ENCODE peak calls at places on chromosomes 13 and 19, in seven cellular contexts. J is osteoblast, U is AG09319, E is tibial artery, P is A549, W is heart left ventricle, A is AG10803. N is an unnamed sample.

GRCh38 chr13:60016229-60016628 is 147.5 kb downstream of the DIAPH3 start:
- DNase-seq in J (no peak), U (no peak), E (no peak), P (no peak), W (no peak), A (no peak), N (no peak)

GRCh38 chr13:64075543-64076271 is 2660.1 kb upstream of the PCDH20 start:
- DNase-seq in J (peak), U (no peak), E (peak), P (no peak), W (peak), A (no peak), N (no peak)

GRCh38 chr19:13100031-13100588 is 2.5 kb downstream of the LYL1 start:
- DNase-seq in J (peak), U (no peak), E (peak), P (peak), W (no peak), A (peak), N (no peak)

GRCh38 chr13:95494082-95494681 is 58.3 kb upstream of the CLDN10 start:
- DNase-seq in J (peak), U (peak), E (no peak), P (peak), W (no peak), A (peak), N (no peak)

GRCh38 chr13:33347866-33348265 is 62.3 kb upstream of the STARD13 start:
- DNase-seq in J (no peak), U (no peak), E (no peak), P (no peak), W (no peak), A (no peak), N (no peak)

GRCh38 chr13:24842533-24843278 is 78.7 kb downstream of the RNF17 start:
- DNase-seq in J (no peak), U (no peak), E (no peak), P (no peak), W (no peak), A (no peak), N (no peak)

GRCh38 chr19:51691122-51692064 is 1.7 kb upstream of the SPACA6 start:
- DNase-seq in J (peak), U (no peak), E (no peak), P (peak), W (no peak), A (peak), N (peak)

GRCh38 chr13:86585826-86586225 is 786.6 kb upstream of the SLITRK6 start:
- DNase-seq in J (no peak), U (peak), E (no peak), P (no peak), W (no peak), A (peak), N (no peak)

GRCh38 chr13:25806304-25806974 is 245.4 kb downstream of the SHISA2 start:
- DNase-seq in J (no peak), U (no peak), E (no peak), P (no peak), W (no peak), A (no peak), N (no peak)

DNA sequence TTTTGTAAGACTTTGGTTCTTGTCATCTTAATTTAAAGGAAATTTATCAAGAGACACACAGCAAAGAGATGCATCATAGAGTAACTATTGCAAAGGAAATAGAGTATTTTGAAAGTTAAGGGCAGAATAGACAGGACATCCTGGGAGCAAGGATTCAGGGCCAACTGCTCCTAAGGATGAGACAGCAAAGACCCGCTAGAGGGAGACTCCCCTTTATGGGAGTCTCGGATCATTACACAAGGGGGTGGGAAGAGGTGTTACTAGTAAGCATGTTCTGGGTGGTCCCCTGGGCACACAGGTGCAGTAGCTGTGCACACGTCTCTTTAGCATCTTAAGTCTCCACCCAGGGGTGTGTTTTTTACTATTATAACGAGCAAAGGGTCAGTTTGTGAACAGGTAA is 9.6 kb downstream of the ZSCAN5C start:
- DNase-seq in J (no peak), U (no peak), E (no peak), P (no peak), W (no peak), A (no peak), N (no peak)
- TF ChIP-seq CTCF in J (no peak), U (no peak), E (no peak), P (no peak), W (no peak), A (no peak), N (no peak)

DNA sequence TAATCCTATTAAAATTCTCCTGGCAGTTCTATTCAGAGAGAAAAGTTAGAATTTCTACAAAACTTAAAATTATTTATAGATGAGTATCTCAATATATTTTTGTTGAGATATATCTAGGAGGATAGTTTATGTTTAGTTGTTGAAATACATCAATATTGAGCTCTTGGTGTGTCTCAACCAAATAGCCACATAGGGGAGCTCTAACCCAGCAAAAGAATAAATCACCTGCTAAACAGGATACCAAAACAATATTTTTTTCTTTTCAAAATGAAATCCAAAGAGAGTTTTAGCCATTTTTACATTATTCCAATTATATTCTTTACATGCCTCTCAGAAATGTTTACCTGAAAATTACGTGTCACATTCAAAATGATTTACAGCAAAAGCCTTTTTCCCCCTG is 954.7 kb downstream of the SLITRK6 start:
- DNase-seq in J (no peak), U (no peak), E (no peak), P (peak), W (no peak), A (no peak), N (no peak)
- TF ChIP-seq CTCF in J (no peak), U (no peak), E (no peak), P (peak), W (no peak), A (no peak), N (peak)

GRCh38 chr13:47126432-47126831 is 229.6 kb upstream of the HTR2A start:
- DNase-seq in J (peak), U (no peak), E (no peak), P (no peak), W (no peak), A (peak), N (no peak)
- TF ChIP-seq CTCF in J (no peak), U (no peak), E (no peak), P (no peak), W (no peak), A (peak), N (no peak)

GRCh38 chr13:50167967-50168366 is 152.7 kb downstream of the KCNRG start:
- DNase-seq in J (no peak), U (no peak), E (no peak), P (no peak), W (no peak), A (no peak), N (no peak)

GRCh38 chr13:50167224-50167947 is 152.1 kb downstream of the KCNRG start:
- DNase-seq in J (no peak), U (no peak), E (no peak), P (no peak), W (no peak), A (peak), N (no peak)

GRCh38 chr13:50171585-50172282 is 156.5 kb downstream of the KCNRG start:
- DNase-seq in J (peak), U (no peak), E (no peak), P (no peak), W (no peak), A (peak), N (no peak)

GRCh38 chr13:50168803-50169202 is 153.6 kb downstream of the KCNRG start:
- DNase-seq in J (no peak), U (no peak), E (no peak), P (no peak), W (no peak), A (no peak), N (no peak)

DNA sequence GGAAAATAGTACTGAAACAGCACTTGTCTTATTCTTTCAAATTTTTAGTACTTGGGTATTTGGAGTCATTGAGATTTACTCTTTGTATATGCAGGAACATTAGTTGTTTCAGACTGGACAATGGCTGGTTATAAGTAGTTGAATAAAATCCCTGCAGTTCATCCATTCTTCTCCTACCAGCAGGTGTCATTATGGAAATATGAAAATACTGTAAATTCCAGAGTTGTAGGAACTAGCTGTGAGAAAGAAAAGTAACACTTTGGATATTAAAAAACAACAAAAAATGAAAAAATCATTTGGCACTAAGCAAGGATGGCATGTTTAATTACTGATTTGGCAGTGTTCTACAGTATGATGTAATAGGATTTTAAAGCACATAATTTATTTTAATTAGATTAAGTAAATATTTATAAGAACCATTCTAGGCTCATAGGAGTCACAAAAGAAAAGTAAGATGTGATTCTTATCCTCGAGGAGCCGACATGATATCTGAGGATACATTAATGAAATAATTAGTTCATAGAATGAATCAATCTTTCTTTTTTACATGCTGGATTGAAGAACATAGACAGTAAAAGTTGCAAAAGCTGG is 155.3 kb downstream of the KCNRG start:
- DNase-seq in J (peak), U (no peak), E (no peak), P (peak), W (no peak), A (peak), N (no peak)
- TF ChIP-seq CTCF in J (peak), U (peak), E (peak), P (peak), W (peak), A (peak), N (peak)

GRCh38 chr13:80033286-80033685 is 307.6 kb downstream of the SPRY2 start:
- DNase-seq in J (no peak), U (no peak), E (no peak), P (no peak), W (no peak), A (no peak), N (no peak)

GRCh38 chr13:80029170-80029569 is 311.8 kb downstream of the SPRY2 start:
- DNase-seq in J (no peak), U (no peak), E (no peak), P (no peak), W (no peak), A (no peak), N (no peak)

GRCh38 chr13:80035096-80035495 is 305.8 kb downstream of the SPRY2 start:
- DNase-seq in J (no peak), U (no peak), E (no peak), P (no peak), W (no peak), A (no peak), N (no peak)

GRCh38 chr13:80030491-80030890 is 310.4 kb downstream of the SPRY2 start:
- DNase-seq in J (no peak), U (no peak), E (no peak), P (peak), W (no peak), A (peak), N (no peak)
- TF ChIP-seq CTCF in J (peak), U (peak), E (peak), P (peak), W (no peak), A (peak), N (peak)

DNA sequence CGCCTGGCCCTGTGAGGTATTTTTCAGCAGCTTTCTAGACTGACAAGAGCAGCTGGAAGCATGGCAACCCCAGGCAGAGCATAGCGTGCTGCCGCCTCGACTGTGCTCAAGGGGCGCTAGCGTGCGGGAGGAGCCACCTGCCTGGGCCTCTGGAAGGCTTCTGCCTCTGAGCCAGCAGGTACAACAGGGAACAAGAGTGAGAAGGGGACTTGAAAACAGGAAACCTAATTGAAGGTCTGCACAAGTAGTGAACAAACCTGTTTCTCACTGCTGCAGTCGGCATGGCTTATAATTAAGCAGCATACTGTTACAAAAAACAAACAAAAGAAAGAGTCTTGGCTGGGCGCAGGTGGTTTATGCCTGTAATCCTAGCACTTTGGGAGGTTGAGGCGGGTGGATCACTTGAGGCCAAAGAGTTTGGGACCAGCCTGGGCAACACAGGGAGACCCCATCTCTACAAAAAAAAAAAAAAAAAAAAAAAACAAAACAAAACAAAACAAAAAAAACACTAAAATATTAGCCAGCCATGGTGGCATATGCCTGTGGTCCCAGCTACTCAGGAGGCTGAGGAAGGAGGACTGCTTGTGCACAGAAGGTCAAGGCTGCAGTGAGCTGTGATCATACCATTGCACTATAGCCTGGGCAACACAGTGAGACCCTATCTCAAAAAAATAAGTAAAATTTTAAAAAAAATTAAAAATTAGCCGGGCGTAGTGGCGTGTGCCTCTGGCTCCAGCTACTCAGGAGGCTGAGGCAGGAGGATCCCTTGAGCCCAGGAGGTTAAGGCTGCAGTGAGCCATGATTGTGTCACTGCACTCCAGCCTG is 12.6 kb upstream of the GARRE1 start:
- DNase-seq in J (no peak), U (no peak), E (no peak), P (peak), W (no peak), A (no peak), N (no peak)
- TF ChIP-seq CTCF in J (peak), U (no peak), E (no peak), P (peak), W (no peak), A (peak), N (peak)

GRCh38 chr13:29716493-29716892 is 121.0 kb upstream of the SLC7A1 start:
- DNase-seq in J (no peak), U (no peak), E (no peak), P (no peak), W (no peak), A (no peak), N (no peak)

GRCh38 chr13:29718694-29719093 is 123.2 kb upstream of the SLC7A1 start:
- DNase-seq in J (no peak), U (no peak), E (no peak), P (no peak), W (no peak), A (no peak), N (no peak)

GRCh38 chr13:29707876-29708543 is 112.5 kb upstream of the SLC7A1 start:
- DNase-seq in J (no peak), U (peak), E (no peak), P (peak), W (peak), A (peak), N (no peak)

GRCh38 chr13:29713841-29714240 is 118.4 kb upstream of the SLC7A1 start:
- DNase-seq in J (no peak), U (no peak), E (no peak), P (peak), W (no peak), A (no peak), N (no peak)
- TF ChIP-seq CTCF in J (peak), U (peak), E (peak), P (peak), W (no peak), A (peak), N (peak)

DNA sequence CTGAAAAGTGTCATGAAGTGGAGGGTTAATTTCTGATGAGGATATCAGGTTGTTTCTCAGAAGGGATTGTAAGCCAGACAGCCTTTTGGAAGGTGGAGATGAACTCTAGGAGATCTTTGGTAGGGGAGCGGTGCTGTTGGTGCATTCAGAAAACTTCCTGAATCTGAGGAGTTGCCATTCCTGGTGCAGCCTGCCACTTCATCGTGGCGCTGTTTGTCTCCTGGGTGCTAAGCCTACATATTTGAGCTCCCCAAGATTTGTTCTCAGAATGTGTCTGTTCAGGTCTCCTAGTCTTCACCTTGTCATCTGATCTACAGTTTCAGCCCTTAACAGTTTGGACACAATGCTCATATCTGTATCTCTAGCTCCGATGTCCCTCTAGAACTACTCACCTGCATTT is 285.6 kb downstream of the MTUS2 start:
- DNase-seq in J (no peak), U (no peak), E (no peak), P (peak), W (no peak), A (no peak), N (no peak)
- TF ChIP-seq CTCF in J (no peak), U (no peak), E (no peak), P (no peak), W (no peak), A (no peak), N (no peak)

N was measured in osteocyte.